ENCODE peak calls at places on chromosomes 11 and 22, in five cellular contexts. W is H7, L is HEK293T, V is NCI-H1105 treated with DMSO at 0.1 percent for 48 hours, Z is posterior vena cava. D is an unnamed sample.

GRCh38 chr11:58864335-58864734 is 19.8 kb upstream of the GLYATL2 start:
- DNase-seq in W (no peak), L (no peak), V (no peak), Z (no peak), D (no peak)

GRCh38 chr11:88174627-88175003 is 628 bp downstream of the RAB38 start:
- DNase-seq in W (peak), L (peak), V (peak), Z (peak), D (peak)

GRCh38 chr11:114284021-114284420 is 12.2 kb upstream of the NNMT start:
- DNase-seq in W (no peak), L (no peak), V (peak), Z (no peak), D (no peak)

GRCh38 chr11:94557992-94558391 is 9.2 kb upstream of the PIWIL4 start:
- DNase-seq in W (no peak), L (no peak), V (no peak), Z (no peak), D (no peak)

GRCh38 chr11:64764753-64765152 is 5.0 kb upstream of the PYGM start:
- DNase-seq in W (no peak), L (no peak), V (no peak), Z (peak), D (peak)

GRCh38 chr11:61154528-61154927 is 6.7 kb downstream of the VPS37C start:
- DNase-seq in W (no peak), L (no peak), V (no peak), Z (no peak), D (no peak)

GRCh38 chr22:32926600-32926999 is 125.1 kb downstream of the TIMP3 start:
- DNase-seq in W (peak), L (peak), V (no peak), Z (no peak), D (no peak)

GRCh38 chr22:46251266-46251665 is 1.2 kb upstream of the CDPF1 start:
- DNase-seq in W (no peak), L (no peak), V (no peak), Z (no peak), D (no peak)

GRCh38 chr11:118605116-118605867 is 2.1 kb upstream of the PHLDB1 start:
- DNase-seq in W (peak), L (no peak), V (no peak), Z (peak), D (peak)

GRCh38 chr22:44542561-44543222 is 44.7 kb upstream of the RTL6 start:
- DNase-seq in W (no peak), L (no peak), V (peak), Z (no peak), D (no peak)

GRCh38 chr22:46030241-46030880 is 53.4 kb upstream of the WNT7B start:
- DNase-seq in W (peak), L (no peak), V (no peak), Z (peak), D (peak)

GRCh38 chr11:132402056-132402684 is 1031.8 kb downstream of the NTM start:
- DNase-seq in W (peak), L (peak), V (peak), Z (no peak), D (peak)

GRCh38 chr11:88420165-88420781 is 82.7 kb upstream of the CTSC start:
- DNase-seq in W (no peak), L (no peak), V (no peak), Z (no peak), D (peak)

D was measured in osteoblast.